ENCODE peak calls at places on chromosomes 7 and 10, in four cellular contexts. One of them, this sample, is unnamed.

GRCh38 chr7:101631224-101631714 is 2.2 kb upstream of the MYL10 start:
- DNase-seq in GM12878: no peak
- DNase-seq in HepG2: no peak
- DNase-seq in K562: no peak
- DNase-seq in this sample: no peak

GRCh38 chr7:144455040-144455404 is 51.5 kb upstream of the NOBOX start:
- DNase-seq in GM12878: no peak
- DNase-seq in HepG2: no peak
- DNase-seq in K562: no peak
- DNase-seq in this sample: no peak

GRCh38 chr7:79282882-79283602 is 170.4 kb downstream of the MAGI2 start:
- DNase-seq in GM12878: no peak
- DNase-seq in HepG2: peak; percentile 6
- DNase-seq in K562: no peak
- DNase-seq in this sample: no peak

GRCh38 chr7:44629825-44630580 is 23.6 kb downstream of the OGDH start:
- DNase-seq in GM12878: no peak
- DNase-seq in HepG2: no peak
- DNase-seq in K562: no peak
- DNase-seq in this sample: no peak

GRCh38 chr10:132401396-132402168 is 4.6 kb downstream of the PWWP2B start:
- DNase-seq in GM12878: no peak
- DNase-seq in HepG2: no peak
- DNase-seq in K562: no peak
- DNase-seq in this sample: no peak

GRCh38 chr7:117837841-117838240 is 35.4 kb downstream of the CTTNBP2 start:
- DNase-seq in GM12878: peak; percentile 20
- DNase-seq in HepG2: no peak
- DNase-seq in K562: no peak
- DNase-seq in this sample: no peak

GRCh38 chr7:132059141-132059540 is 502.7 kb upstream of the PODXL start:
- DNase-seq in GM12878: peak; percentile 38
- DNase-seq in HepG2: no peak
- DNase-seq in K562: no peak
- DNase-seq in this sample: no peak

GRCh38 chr7:44398953-44399574 is 73.7 kb upstream of the CAMK2B start:
- DNase-seq in GM12878: no peak
- DNase-seq in HepG2: no peak
- DNase-seq in K562: no peak
- DNase-seq in this sample: no peak

GRCh38 chr7:142866361-142867096 is 11.7 kb downstream of the EPHB6 start:
- DNase-seq in GM12878: no peak
- DNase-seq in HepG2: peak; percentile 13
- DNase-seq in K562: peak; percentile 75
- DNase-seq in this sample: peak; percentile 82

GRCh38 chr10:120085386-120085785 is 192.9 kb downstream of the SEC23IP start:
- DNase-seq in GM12878: no peak
- DNase-seq in HepG2: no peak
- DNase-seq in K562: no peak
- DNase-seq in this sample: no peak

GRCh38 chr10:112221545-112221944 is 38.0 kb upstream of the GPAM start:
- DNase-seq in GM12878: no peak
- DNase-seq in HepG2: no peak
- DNase-seq in K562: no peak
- DNase-seq in this sample: no peak

GRCh38 chr10:98694014-98694413 is 247.3 kb upstream of the HPS1 start:
- DNase-seq in GM12878: no peak
- DNase-seq in HepG2: no peak
- DNase-seq in K562: no peak
- DNase-seq in this sample: no peak

GRCh38 chr7:111835066-111835465 is 272.8 kb upstream of the IMMP2L start:
- DNase-seq in GM12878: no peak
- DNase-seq in HepG2: no peak
- DNase-seq in K562: no peak
- DNase-seq in this sample: no peak

GRCh38 chr7:87886875-87887274 is 10.6 kb downstream of the DBF4 start:
- DNase-seq in GM12878: no peak
- DNase-seq in HepG2: peak; percentile 20
- DNase-seq in K562: no peak
- DNase-seq in this sample: no peak

GRCh38 chr7:38773430-38773829 is 135.6 kb downstream of the VPS41 start:
- DNase-seq in GM12878: no peak
- DNase-seq in HepG2: no peak
- DNase-seq in K562: no peak
- DNase-seq in this sample: no peak

GRCh38 chr10:29304259-29305030 is 15.6 kb downstream of the LYZL1 start:
- DNase-seq in GM12878: no peak
- DNase-seq in HepG2: peak; percentile 68
- DNase-seq in K562: peak; percentile 63
- DNase-seq in this sample: peak; percentile 15

GRCh38 chr7:99128076-99128950 is 15.6 kb downstream of the SMURF1 start:
- DNase-seq in GM12878: no peak
- DNase-seq in HepG2: no peak
- DNase-seq in K562: peak; percentile 49
- DNase-seq in this sample: no peak

GRCh38 chr10:79260803-79261740 is 86.2 kb upstream of the PPIF start:
- DNase-seq in GM12878: no peak
- DNase-seq in HepG2: peak; percentile 58
- DNase-seq in K562: no peak
- DNase-seq in this sample: no peak

GRCh38 chr7:48253020-48253419 is 81.8 kb downstream of the ABCA13 start:
- DNase-seq in GM12878: no peak
- DNase-seq in HepG2: no peak
- DNase-seq in K562: no peak
- DNase-seq in this sample: no peak

GRCh38 chr7:20144801-20145200 is 72.4 kb downstream of the MACC1 start:
- DNase-seq in GM12878: no peak
- DNase-seq in HepG2: no peak
- DNase-seq in K562: no peak
- DNase-seq in this sample: no peak

GRCh38 chr7:20152057-20152456 is 65.1 kb downstream of the MACC1 start:
- DNase-seq in GM12878: no peak
- DNase-seq in HepG2: no peak
- DNase-seq in K562: no peak
- DNase-seq in this sample: no peak

GRCh38 chr7:20140278-20141058 is 76.7 kb downstream of the MACC1 start:
- DNase-seq in GM12878: no peak
- DNase-seq in HepG2: no peak
- DNase-seq in K562: no peak
- DNase-seq in this sample: no peak

GRCh38 chr7:20141666-20142065 is 75.5 kb downstream of the MACC1 start:
- DNase-seq in GM12878: no peak
- DNase-seq in HepG2: no peak
- DNase-seq in K562: no peak
- DNase-seq in this sample: no peak

DNA sequence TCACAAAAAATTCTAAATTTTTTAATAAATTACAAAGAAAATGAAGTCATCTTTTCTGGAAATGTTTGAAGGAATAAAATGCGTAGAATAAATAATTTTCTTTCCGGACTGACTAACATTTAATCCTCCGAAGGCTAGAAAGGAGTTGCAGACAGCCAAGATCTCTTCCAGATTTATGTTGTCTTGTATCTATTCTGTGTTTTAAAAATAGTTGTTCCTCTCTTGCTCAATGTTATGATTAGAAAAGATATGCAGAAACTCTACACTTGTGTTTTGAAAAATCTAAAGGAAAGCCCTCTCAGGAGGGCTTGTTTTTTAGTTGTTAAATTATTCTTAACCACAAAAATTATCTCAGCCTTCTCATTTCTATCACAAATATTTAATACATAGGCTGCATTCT is 70.7 kb downstream of the MACC1 start:
- DNase-seq in GM12878: no peak
- DNase-seq in HepG2: no peak
- DNase-seq in K562: no peak
- DNase-seq in this sample: no peak
- TF ChIP-seq BRCA1 in GM12878: no peak
- TF ChIP-seq BRCA1 in HepG2: no peak
- TF ChIP-seq BRCA1 in K562: no peak
- TF ChIP-seq BRCA1 in this sample: no peak

DNA sequence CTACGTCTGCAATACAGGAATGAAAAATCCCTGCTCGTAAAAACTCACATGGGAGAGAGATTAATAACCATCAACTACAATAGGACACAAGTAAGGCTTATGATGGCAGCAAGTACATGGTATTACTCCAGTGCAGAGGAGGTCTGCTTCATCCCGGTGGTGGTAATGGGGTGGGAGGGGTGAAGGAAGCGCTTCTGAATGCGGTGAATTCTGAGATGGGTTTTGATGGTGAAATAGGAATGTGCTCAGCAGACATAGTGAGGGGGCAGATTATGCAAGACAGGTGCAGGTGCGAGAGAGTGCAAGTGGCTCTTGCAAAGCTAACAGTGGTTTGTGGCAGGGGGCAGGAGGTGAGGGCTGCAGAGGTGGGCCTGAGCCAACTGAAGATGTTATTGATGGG is 68.3 kb upstream of the NRP1 start:
- DNase-seq in GM12878: no peak
- DNase-seq in HepG2: no peak
- DNase-seq in K562: no peak
- DNase-seq in this sample: no peak
- TF ChIP-seq BRCA1 in GM12878: no peak
- TF ChIP-seq BRCA1 in HepG2: no peak
- TF ChIP-seq BRCA1 in K562: no peak
- TF ChIP-seq BRCA1 in this sample: no peak

GRCh38 chr10:102450374-102451104 is 804 bp downstream of the C10orf95 start:
- DNase-seq in GM12878: peak; percentile 56
- DNase-seq in HepG2: peak; percentile 75
- DNase-seq in K562: peak; percentile 79
- DNase-seq in this sample: no peak

GRCh38 chr10:102449321-102450123 is 1.8 kb downstream of the C10orf95 start:
- DNase-seq in GM12878: peak; percentile 55
- DNase-seq in HepG2: peak; percentile 76
- DNase-seq in K562: peak; percentile 60
- DNase-seq in this sample: peak; percentile 74

GRCh38 chr10:102452672-102453340 is 1.5 kb upstream of the C10orf95 start:
- DNase-seq in GM12878: no peak
- DNase-seq in HepG2: no peak
- DNase-seq in K562: peak; percentile 43
- DNase-seq in this sample: no peak

GRCh38 chr10:102450124-102450373 is 1.3 kb downstream of the C10orf95 start:
- DNase-seq in GM12878: no peak
- DNase-seq in HepG2: no peak
- DNase-seq in K562: no peak
- DNase-seq in this sample: no peak

DNA sequence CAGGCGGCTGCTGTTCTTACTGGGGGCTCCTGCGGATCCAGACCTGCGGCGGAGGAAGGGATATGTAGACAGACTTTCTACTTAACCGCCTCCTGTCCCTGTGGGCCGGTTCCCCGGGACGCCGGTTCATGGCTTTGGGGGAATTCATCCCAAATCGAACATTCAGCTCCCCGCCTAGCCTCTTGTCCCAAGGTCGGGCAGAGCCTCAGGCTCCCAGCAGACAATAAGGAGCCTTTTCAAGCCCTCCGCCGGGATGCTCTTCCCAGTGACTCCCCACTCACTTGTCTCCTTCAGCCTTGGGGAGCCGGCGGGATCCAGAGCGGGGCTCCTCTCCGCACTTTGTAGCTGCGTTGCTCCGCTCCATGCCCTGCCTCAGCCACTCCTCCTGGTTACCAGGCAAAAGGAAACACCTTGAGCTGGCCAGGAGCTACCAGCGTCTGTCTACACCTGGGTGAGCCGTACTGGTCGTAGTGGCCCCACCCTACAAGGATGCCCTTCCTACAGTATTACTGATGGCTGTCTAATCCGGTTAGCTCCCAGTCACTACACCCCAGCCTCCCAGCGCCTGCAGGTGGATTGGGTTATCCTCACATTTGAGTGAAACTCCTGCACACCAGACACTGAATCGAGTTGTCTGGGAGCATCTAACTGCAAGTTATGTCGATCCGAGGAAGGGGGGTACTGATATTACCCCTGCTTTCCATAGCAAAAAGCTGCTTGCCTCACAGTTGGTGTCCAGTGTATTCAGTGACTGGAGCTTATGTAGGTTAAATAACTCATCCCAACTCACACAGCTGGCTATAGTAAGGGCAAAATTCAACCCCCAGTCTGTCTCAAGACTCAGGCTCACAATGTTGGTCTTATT is at the start of gene C10orf95:
- DNase-seq in GM12878: no peak
- DNase-seq in HepG2: no peak
- DNase-seq in K562: no peak
- DNase-seq in this sample: no peak
- TF ChIP-seq BRCA1 in GM12878: no peak
- TF ChIP-seq BRCA1 in HepG2: no peak
- TF ChIP-seq BRCA1 in K562: no peak
- TF ChIP-seq BRCA1 in this sample: no peak

GRCh38 chr10:59864141-59864962 is 42.0 kb downstream of the CCDC6 start:
- DNase-seq in GM12878: no peak
- DNase-seq in HepG2: no peak
- DNase-seq in K562: no peak
- DNase-seq in this sample: no peak
- TF ChIP-seq BRCA1 in GM12878: no peak
- TF ChIP-seq BRCA1 in HepG2: no peak
- TF ChIP-seq BRCA1 in K562: no peak
- TF ChIP-seq BRCA1 in this sample: no peak

GRCh38 chr7:42426163-42426562 is 189.2 kb upstream of the GLI3 start:
- DNase-seq in GM12878: no peak
- DNase-seq in HepG2: no peak
- DNase-seq in K562: no peak
- DNase-seq in this sample: no peak
- TF ChIP-seq BRCA1 in GM12878: no peak
- TF ChIP-seq BRCA1 in HepG2: no peak
- TF ChIP-seq BRCA1 in K562: no peak
- TF ChIP-seq BRCA1 in this sample: no peak

GRCh38 chr7:37109016-37109415 is 339.6 kb downstream of the ELMO1 start:
- DNase-seq in GM12878: no peak
- DNase-seq in HepG2: peak; percentile 28
- DNase-seq in K562: no peak
- DNase-seq in this sample: no peak

GRCh38 chr7:37110641-37111421 is 337.8 kb downstream of the ELMO1 start:
- DNase-seq in GM12878: no peak
- DNase-seq in HepG2: no peak
- DNase-seq in K562: peak; percentile 5
- DNase-seq in this sample: no peak

GRCh38 chr7:37107047-37107446 is 341.6 kb downstream of the ELMO1 start:
- DNase-seq in GM12878: no peak
- DNase-seq in HepG2: no peak
- DNase-seq in K562: no peak
- DNase-seq in this sample: no peak

GRCh38 chr7:37109853-37110252 is 338.8 kb downstream of the ELMO1 start:
- DNase-seq in GM12878: no peak
- DNase-seq in HepG2: peak; percentile 35
- DNase-seq in K562: no peak
- DNase-seq in this sample: no peak

GRCh38 chr7:37108615-37109014 is 340.0 kb downstream of the ELMO1 start:
- DNase-seq in GM12878: no peak
- DNase-seq in HepG2: no peak
- DNase-seq in K562: no peak
- DNase-seq in this sample: no peak
- TF ChIP-seq BRCA1 in GM12878: no peak
- TF ChIP-seq BRCA1 in HepG2: no peak
- TF ChIP-seq BRCA1 in K562: no peak
- TF ChIP-seq BRCA1 in this sample: no peak

This sample was measured in H1.